ENCODE peak calls at places on chromosomes 1 and 21, in eight cellular contexts. One of them, this sample, is unnamed.

GRCh38 chr1:67686272-67687197 is 1.5 kb downstream of the GADD45A start:
- DNase-seq in fibroblast of villous mesenchyme: peak; percentile 99
- DNase-seq in fibroblast of the aortic adventitia: peak; percentile 100
- DNase-seq in omental fat pad: peak; percentile 50
- DNase-seq in HepG2: peak; percentile 89
- DNase-seq in epithelial cell of esophagus: peak; percentile 94
- DNase-seq in testis: peak; percentile 81
- DNase-seq in A549: peak; percentile 82
- DNase-seq in this sample: peak; percentile 98

GRCh38 chr1:4659247-4659646 is 4.8 kb downstream of the AJAP1 start:
- DNase-seq in fibroblast of villous mesenchyme: no peak
- DNase-seq in fibroblast of the aortic adventitia: no peak
- DNase-seq in HepG2: no peak
- DNase-seq in testis: no peak
- DNase-seq in A549: no peak
- DNase-seq in epithelial cell of esophagus: no peak
- DNase-seq in omental fat pad: no peak
- DNase-seq in this sample: no peak

GRCh38 chr1:246966502-246966901 is 34.8 kb upstream of the AHCTF1 start:
- DNase-seq in testis: no peak
- DNase-seq in fibroblast of the aortic adventitia: no peak
- DNase-seq in epithelial cell of esophagus: no peak
- DNase-seq in fibroblast of villous mesenchyme: no peak
- DNase-seq in HepG2: no peak
- DNase-seq in omental fat pad: no peak
- DNase-seq in A549: no peak
- DNase-seq in this sample: no peak

GRCh38 chr1:94713472-94714141 is 106.5 kb upstream of the SLC44A3 start:
- DNase-seq in epithelial cell of esophagus: peak; percentile 99
- DNase-seq in HepG2: peak; percentile 92
- DNase-seq in fibroblast of villous mesenchyme: peak; percentile 98
- DNase-seq in omental fat pad: peak; percentile 73
- DNase-seq in fibroblast of the aortic adventitia: peak; percentile 94
- DNase-seq in testis: peak; percentile 87
- DNase-seq in A549: peak; percentile 87
- DNase-seq in this sample: peak; percentile 98

GRCh38 chr1:21334214-21335087 is 44.2 kb upstream of the ECE1 start:
- DNase-seq in HepG2: no peak
- DNase-seq in omental fat pad: no peak
- DNase-seq in testis: peak; percentile 76
- DNase-seq in epithelial cell of esophagus: peak; percentile 66
- DNase-seq in A549: peak; percentile 65
- DNase-seq in fibroblast of villous mesenchyme: peak; percentile 92
- DNase-seq in fibroblast of the aortic adventitia: peak; percentile 60
- DNase-seq in this sample: peak; percentile 88

GRCh38 chr1:36224537-36225297 is 474 bp downstream of the THRAP3 start:
- DNase-seq in HepG2: peak; percentile 89
- DNase-seq in omental fat pad: peak; percentile 55
- DNase-seq in A549: peak; percentile 85
- DNase-seq in epithelial cell of esophagus: peak; percentile 84
- DNase-seq in testis: no peak
- DNase-seq in fibroblast of the aortic adventitia: peak; percentile 86
- DNase-seq in fibroblast of villous mesenchyme: peak; percentile 93
- DNase-seq in this sample: peak; percentile 85

GRCh38 chr1:89622895-89623294 is 10.0 kb upstream of the LRRC8C start:
- DNase-seq in HepG2: no peak
- DNase-seq in omental fat pad: no peak
- DNase-seq in epithelial cell of esophagus: peak; percentile 21
- DNase-seq in A549: peak; percentile 25
- DNase-seq in fibroblast of the aortic adventitia: no peak
- DNase-seq in testis: no peak
- DNase-seq in fibroblast of villous mesenchyme: peak; percentile 37
- DNase-seq in this sample: peak; percentile 14

GRCh38 chr1:95221306-95221705 is 12.7 kb upstream of the RWDD3 start:
- DNase-seq in A549: no peak
- DNase-seq in HepG2: no peak
- DNase-seq in fibroblast of the aortic adventitia: no peak
- DNase-seq in epithelial cell of esophagus: no peak
- DNase-seq in fibroblast of villous mesenchyme: no peak
- DNase-seq in omental fat pad: no peak
- DNase-seq in testis: no peak
- DNase-seq in this sample: no peak

GRCh38 chr1:71640131-71640530 is 559.3 kb upstream of the ZRANB2 start:
- DNase-seq in testis: peak; percentile 17
- DNase-seq in A549: no peak
- DNase-seq in epithelial cell of esophagus: no peak
- DNase-seq in fibroblast of the aortic adventitia: peak; percentile 59
- DNase-seq in omental fat pad: no peak
- DNase-seq in HepG2: no peak
- DNase-seq in fibroblast of villous mesenchyme: no peak
- DNase-seq in this sample: no peak

GRCh38 chr1:218658899-218659298 is 313.8 kb downstream of the TGFB2 start:
- DNase-seq in epithelial cell of esophagus: peak; percentile 76
- DNase-seq in HepG2: no peak
- DNase-seq in testis: no peak
- DNase-seq in omental fat pad: no peak
- DNase-seq in fibroblast of the aortic adventitia: peak; percentile 52
- DNase-seq in fibroblast of villous mesenchyme: peak; percentile 58
- DNase-seq in A549: peak; percentile 55
- DNase-seq in this sample: peak; percentile 82

GRCh38 chr1:6966326-6966725 is 181.1 kb downstream of the CAMTA1 start:
- DNase-seq in fibroblast of the aortic adventitia: no peak
- DNase-seq in epithelial cell of esophagus: no peak
- DNase-seq in omental fat pad: no peak
- DNase-seq in testis: no peak
- DNase-seq in A549: no peak
- DNase-seq in HepG2: no peak
- DNase-seq in fibroblast of villous mesenchyme: no peak
- DNase-seq in this sample: no peak

GRCh38 chr1:6962956-6963915 is 178.0 kb downstream of the CAMTA1 start:
- DNase-seq in testis: peak; percentile 95
- DNase-seq in A549: no peak
- DNase-seq in epithelial cell of esophagus: peak; percentile 43
- DNase-seq in fibroblast of villous mesenchyme: no peak
- DNase-seq in omental fat pad: no peak
- DNase-seq in fibroblast of the aortic adventitia: no peak
- DNase-seq in HepG2: no peak
- DNase-seq in this sample: no peak

GRCh38 chr1:6965062-6965913 is 180.0 kb downstream of the CAMTA1 start:
- DNase-seq in A549: no peak
- DNase-seq in omental fat pad: no peak
- DNase-seq in fibroblast of the aortic adventitia: no peak
- DNase-seq in testis: no peak
- DNase-seq in HepG2: no peak
- DNase-seq in epithelial cell of esophagus: no peak
- DNase-seq in fibroblast of villous mesenchyme: no peak
- DNase-seq in this sample: no peak

GRCh38 chr1:6967431-6968079 is 182.3 kb downstream of the CAMTA1 start:
- DNase-seq in testis: no peak
- DNase-seq in epithelial cell of esophagus: no peak
- DNase-seq in fibroblast of villous mesenchyme: no peak
- DNase-seq in HepG2: no peak
- DNase-seq in omental fat pad: no peak
- DNase-seq in fibroblast of the aortic adventitia: no peak
- DNase-seq in A549: no peak
- DNase-seq in this sample: no peak

GRCh38 chr1:6965914-6966241 is 180.6 kb downstream of the CAMTA1 start:
- DNase-seq in epithelial cell of esophagus: no peak
- DNase-seq in fibroblast of the aortic adventitia: no peak
- DNase-seq in omental fat pad: no peak
- DNase-seq in fibroblast of villous mesenchyme: no peak
- DNase-seq in A549: no peak
- DNase-seq in HepG2: no peak
- DNase-seq in testis: no peak
- DNase-seq in this sample: no peak
- TF ChIP-seq CTCF in epithelial cell of esophagus: no peak
- TF ChIP-seq CTCF in fibroblast of the aortic adventitia: no peak
- TF ChIP-seq CTCF in omental fat pad: no peak
- TF ChIP-seq CTCF in fibroblast of villous mesenchyme: no peak
- TF ChIP-seq CTCF in A549: no peak
- TF ChIP-seq CTCF in HepG2: no peak
- TF ChIP-seq CTCF in testis: no peak
- TF ChIP-seq CTCF in this sample: no peak

GRCh38 chr1:63873751-63874150 is 99.9 kb downstream of the ROR1 start:
- DNase-seq in fibroblast of the aortic adventitia: peak; percentile 33
- DNase-seq in testis: no peak
- DNase-seq in A549: no peak
- DNase-seq in omental fat pad: no peak
- DNase-seq in epithelial cell of esophagus: no peak
- DNase-seq in HepG2: no peak
- DNase-seq in fibroblast of villous mesenchyme: peak; percentile 81
- DNase-seq in this sample: no peak

GRCh38 chr1:63868220-63868897 is 94.5 kb downstream of the ROR1 start:
- DNase-seq in fibroblast of the aortic adventitia: peak; percentile 31
- DNase-seq in HepG2: no peak
- DNase-seq in omental fat pad: no peak
- DNase-seq in epithelial cell of esophagus: peak; percentile 95
- DNase-seq in fibroblast of villous mesenchyme: peak; percentile 27
- DNase-seq in testis: no peak
- DNase-seq in A549: peak; percentile 16
- DNase-seq in this sample: peak; percentile 62

GRCh38 chr1:63871451-63871850 is 97.6 kb downstream of the ROR1 start:
- DNase-seq in fibroblast of the aortic adventitia: no peak
- DNase-seq in A549: no peak
- DNase-seq in HepG2: no peak
- DNase-seq in fibroblast of villous mesenchyme: no peak
- DNase-seq in epithelial cell of esophagus: peak; percentile 61
- DNase-seq in testis: no peak
- DNase-seq in omental fat pad: no peak
- DNase-seq in this sample: no peak

GRCh38 chr1:63867429-63868176 is 93.8 kb downstream of the ROR1 start:
- DNase-seq in fibroblast of villous mesenchyme: peak; percentile 81
- DNase-seq in epithelial cell of esophagus: peak; percentile 27
- DNase-seq in testis: no peak
- DNase-seq in fibroblast of the aortic adventitia: no peak
- DNase-seq in HepG2: no peak
- DNase-seq in A549: no peak
- DNase-seq in omental fat pad: no peak
- DNase-seq in this sample: no peak

DNA sequence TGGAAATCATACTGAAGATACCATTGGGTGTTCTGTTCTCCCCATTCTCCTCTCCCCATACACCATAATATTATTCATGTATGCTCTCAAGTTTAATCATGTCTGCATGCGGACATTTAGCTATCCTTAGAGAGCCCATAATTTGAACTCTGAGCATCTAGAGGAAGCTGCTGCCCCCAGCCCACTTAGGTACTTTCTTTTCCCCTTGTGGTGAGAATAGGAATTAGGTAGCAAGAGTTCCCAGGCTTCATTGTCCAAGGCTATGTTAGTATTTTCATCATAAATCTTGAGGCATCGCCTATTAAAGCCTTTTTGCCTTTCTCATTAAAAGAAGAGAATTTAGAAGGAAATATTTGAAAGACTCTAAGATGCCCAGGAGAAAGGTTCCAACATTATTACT is 96.3 kb downstream of the ROR1 start:
- DNase-seq in A549: no peak
- DNase-seq in fibroblast of the aortic adventitia: no peak
- DNase-seq in testis: no peak
- DNase-seq in HepG2: no peak
- DNase-seq in omental fat pad: no peak
- DNase-seq in epithelial cell of esophagus: no peak
- DNase-seq in fibroblast of villous mesenchyme: no peak
- DNase-seq in this sample: no peak
- TF ChIP-seq CTCF in A549: no peak
- TF ChIP-seq CTCF in fibroblast of the aortic adventitia: no peak
- TF ChIP-seq CTCF in testis: no peak
- TF ChIP-seq CTCF in HepG2: no peak
- TF ChIP-seq CTCF in omental fat pad: no peak
- TF ChIP-seq CTCF in epithelial cell of esophagus: no peak
- TF ChIP-seq CTCF in fibroblast of villous mesenchyme: peak; percentile 18
- TF ChIP-seq CTCF in this sample: no peak

GRCh38 chr21:44484498-44485253 is 29.4 kb downstream of the LRRC3 start:
- DNase-seq in epithelial cell of esophagus: no peak
- DNase-seq in omental fat pad: no peak
- DNase-seq in fibroblast of the aortic adventitia: no peak
- DNase-seq in testis: peak; percentile 55
- DNase-seq in fibroblast of villous mesenchyme: no peak
- DNase-seq in HepG2: peak; percentile 48
- DNase-seq in A549: no peak
- DNase-seq in this sample: no peak

GRCh38 chr21:44486302-44486701 is 31.0 kb downstream of the LRRC3 start:
- DNase-seq in HepG2: no peak
- DNase-seq in omental fat pad: no peak
- DNase-seq in testis: no peak
- DNase-seq in A549: no peak
- DNase-seq in fibroblast of villous mesenchyme: no peak
- DNase-seq in epithelial cell of esophagus: no peak
- DNase-seq in fibroblast of the aortic adventitia: no peak
- DNase-seq in this sample: no peak

GRCh38 chr21:44485796-44486195 is 30.5 kb downstream of the LRRC3 start:
- DNase-seq in HepG2: no peak
- DNase-seq in fibroblast of villous mesenchyme: no peak
- DNase-seq in omental fat pad: no peak
- DNase-seq in epithelial cell of esophagus: no peak
- DNase-seq in A549: no peak
- DNase-seq in fibroblast of the aortic adventitia: no peak
- DNase-seq in testis: no peak
- DNase-seq in this sample: no peak

GRCh38 chr21:44483288-44484237 is 28.3 kb downstream of the LRRC3 start:
- DNase-seq in omental fat pad: no peak
- DNase-seq in testis: no peak
- DNase-seq in A549: no peak
- DNase-seq in epithelial cell of esophagus: no peak
- DNase-seq in HepG2: peak; percentile 16
- DNase-seq in fibroblast of villous mesenchyme: no peak
- DNase-seq in fibroblast of the aortic adventitia: peak; percentile 2
- DNase-seq in this sample: no peak

DNA sequence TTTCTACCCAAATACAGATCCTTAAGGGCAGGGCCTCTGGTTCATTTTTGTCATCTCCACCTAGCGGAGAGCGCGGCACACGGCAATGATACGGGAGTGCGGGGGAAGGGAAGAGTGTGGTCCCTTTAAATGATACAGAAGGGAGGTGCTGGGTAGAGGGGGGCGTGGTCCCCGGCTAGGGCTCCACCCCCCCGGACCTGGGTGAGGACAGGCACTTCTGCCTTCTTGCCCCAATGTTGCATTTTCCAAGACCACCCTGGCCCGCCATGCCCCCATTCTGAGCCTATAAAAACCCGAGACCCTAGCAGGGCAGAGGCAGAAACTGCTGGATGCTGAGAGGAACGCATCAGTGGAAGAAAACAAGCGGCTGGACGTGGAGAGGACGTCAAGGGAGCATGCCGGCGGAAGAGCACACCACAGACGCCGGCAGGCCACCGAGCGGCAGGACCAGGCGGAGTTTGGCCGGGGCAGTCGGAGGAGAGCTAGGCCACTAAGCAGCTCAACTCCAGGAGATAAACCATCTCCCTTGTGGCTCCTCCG is 30.0 kb downstream of the LRRC3 start:
- DNase-seq in omental fat pad: no peak
- DNase-seq in fibroblast of the aortic adventitia: peak; percentile 50
- DNase-seq in A549: peak; percentile 83
- DNase-seq in epithelial cell of esophagus: no peak
- DNase-seq in testis: peak; percentile 81
- DNase-seq in fibroblast of villous mesenchyme: peak; percentile 6
- DNase-seq in HepG2: no peak
- DNase-seq in this sample: no peak
- TF ChIP-seq CTCF in omental fat pad: no peak
- TF ChIP-seq CTCF in fibroblast of the aortic adventitia: peak; percentile 53
- TF ChIP-seq CTCF in A549: peak; percentile 35
- TF ChIP-seq CTCF in epithelial cell of esophagus: no peak
- TF ChIP-seq CTCF in testis: no peak
- TF ChIP-seq CTCF in fibroblast of villous mesenchyme: peak; percentile 21
- TF ChIP-seq CTCF in HepG2: peak; percentile 34
- TF ChIP-seq CTCF in this sample: no peak

GRCh38 chr1:203628185-203628996 is 1.8 kb downstream of the ATP2B4 start:
- DNase-seq in testis: peak; percentile 56
- DNase-seq in fibroblast of villous mesenchyme: peak; percentile 59
- DNase-seq in HepG2: no peak
- DNase-seq in epithelial cell of esophagus: peak; percentile 82
- DNase-seq in fibroblast of the aortic adventitia: peak; percentile 71
- DNase-seq in A549: no peak
- DNase-seq in omental fat pad: no peak
- DNase-seq in this sample: no peak
- TF ChIP-seq CTCF in testis: no peak
- TF ChIP-seq CTCF in fibroblast of villous mesenchyme: peak; percentile 41
- TF ChIP-seq CTCF in HepG2: no peak
- TF ChIP-seq CTCF in epithelial cell of esophagus: peak; percentile 16
- TF ChIP-seq CTCF in fibroblast of the aortic adventitia: peak; percentile 58
- TF ChIP-seq CTCF in A549: no peak
- TF ChIP-seq CTCF in omental fat pad: no peak
- TF ChIP-seq CTCF in this sample: peak; percentile 24

This sample was measured in MCF 10A.